ENCODE peak calls at places on chromosome 1, in four cellular contexts. N is stimulated activated CD4-positive, alpha-beta T cell treated with anti-CD3 and anti-CD28 coated beads, Interleukin-2, amount 100 ng/mL, for 48 hours; A is KG1; Q is T-cell. S is an unnamed sample.

GRCh38 chr1:37070126-37070525 is 35.8 kb upstream of the GRIK3 start:
- DNase-seq in N (no peak), A (no peak), Q (no peak), S (no peak)

GRCh38 chr1:113856011-113856410 is 15.5 kb downstream of the PTPN22 start:
- DNase-seq in N (no peak), A (no peak), Q (no peak), S (no peak)

GRCh38 chr1:26278835-26279597 is 870 bp upstream of the SH3BGRL3 start:
- DNase-seq in N (no peak), A (peak), Q (no peak), S (no peak)

GRCh38 chr1:229119161-229119560 is 151.8 kb upstream of the RAB4A start:
- DNase-seq in N (no peak), A (no peak), Q (no peak), S (no peak)

GRCh38 chr1:171286032-171286705 is 27.8 kb upstream of the FMO4 start:
- DNase-seq in N (no peak), A (no peak), Q (no peak), S (no peak)

GRCh38 chr1:234281826-234282489 is 91.3 kb upstream of the COA6 start:
- DNase-seq in N (no peak), A (no peak), Q (no peak), S (no peak)

GRCh38 chr1:30618335-30618747 is 105.0 kb downstream of the MATN1 start:
- DNase-seq in N (no peak), A (no peak), Q (no peak), S (no peak)

GRCh38 chr1:158021721-158022120 is 28.3 kb downstream of the KIRREL1 start:
- DNase-seq in N (no peak), A (no peak), Q (no peak), S (no peak)

GRCh38 chr1:52842643-52843310 is at the start of gene ZYG11A:
- DNase-seq in N (peak), A (peak), Q (peak), S (peak)

GRCh38 chr1:60990719-60991100 is 91.7 kb upstream of the NFIA start:
- DNase-seq in N (no peak), A (no peak), Q (no peak), S (no peak)

GRCh38 chr1:54310439-54311328 is 95.5 kb downstream of the SSBP3 start:
- DNase-seq in N (no peak), A (no peak), Q (no peak), S (no peak)

GRCh38 chr1:202243006-202243405 is 49.4 kb downstream of the LGR6 start:
- DNase-seq in N (no peak), A (no peak), Q (no peak), S (no peak)

GRCh38 chr1:228102791-228103620 is at the start of gene C1orf35:
- DNase-seq in N (peak), A (peak), Q (peak), S (peak)

GRCh38 chr1:203325418-203326091 is 20.2 kb downstream of the BTG2 start:
- DNase-seq in N (no peak), A (no peak), Q (no peak), S (no peak)

GRCh38 chr1:112172294-112172882 is 182.9 kb upstream of the KCND3 start:
- DNase-seq in N (peak), A (peak), Q (no peak), S (no peak)